ENCODE peak calls at places on chromosomes 11 and 22, in six cellular contexts. G, S, Y, E, K and W are unnamed samples.

GRCh38 chr11:27012254-27012921 is 18.5 kb downstream of the FIBIN start:
- DNase-seq in G (peak), S (no peak), Y (no peak), E (no peak), K (no peak), W (peak)

GRCh38 chr22:34390400-34390799 is 470.1 kb upstream of the LARGE1 start:
- DNase-seq in G (no peak), S (no peak), Y (no peak), E (no peak), K (no peak), W (no peak)

GRCh38 chr11:131302831-131303230 is 67.6 kb upstream of the NTM start:
- DNase-seq in G (no peak), S (no peak), Y (no peak), E (no peak), K (no peak), W (no peak)

GRCh38 chr11:122863704-122864326 is 18.7 kb upstream of the JHY start:
- DNase-seq in G (peak), S (peak), Y (no peak), E (no peak), K (no peak), W (no peak)

GRCh38 chr11:31645747-31646146 is 136.2 kb downstream of the ELP4 start:
- DNase-seq in G (peak), S (no peak), Y (no peak), E (no peak), K (no peak), W (peak)

GRCh38 chr22:20117656-20118571 is 888 bp upstream of the TRMT2A start:
- DNase-seq in G (peak), S (no peak), Y (no peak), E (no peak), K (peak), W (no peak)

GRCh38 chr11:57248780-57249383 is 11.8 kb upstream of the APLNR start:
- DNase-seq in G (peak), S (peak), Y (peak), E (no peak), K (peak), W (no peak)

GRCh38 chr11:95229199-95230053 is 1.6 kb downstream of the SESN3 start:
- DNase-seq in G (peak), S (no peak), Y (no peak), E (no peak), K (no peak), W (no peak)

GRCh38 chr11:72573380-72573949 is 100.8 kb downstream of the PDE2A start:
- DNase-seq in G (peak), S (peak), Y (peak), E (no peak), K (no peak), W (no peak)

GRCh38 chr11:75815345-75815983 is 454 bp downstream of the UVRAG start:
- DNase-seq in G (peak), S (no peak), Y (peak), E (peak), K (no peak), W (no peak)

GRCh38 chr11:109424893-109425292 is 2.9 kb downstream of the C11orf87 start:
- DNase-seq in G (no peak), S (peak), Y (peak), E (no peak), K (no peak), W (no peak)

GRCh38 chr11:109421981-109422590 is at the start of gene C11orf87:
- DNase-seq in G (no peak), S (peak), Y (no peak), E (no peak), K (peak), W (no peak)

GRCh38 chr11:109423860-109424190 is 1.8 kb downstream of the C11orf87 start:
- DNase-seq in G (no peak), S (no peak), Y (no peak), E (no peak), K (no peak), W (no peak)

GRCh38 chr11:109422755-109423113 is 744 bp downstream of the C11orf87 start:
- DNase-seq in G (peak), S (no peak), Y (no peak), E (no peak), K (no peak), W (no peak)

GRCh38 chr11:109423114-109423859 is 1.3 kb downstream of the C11orf87 start:
- DNase-seq in G (peak), S (peak), Y (no peak), E (no peak), K (peak), W (no peak)
- TF ChIP-seq CTCF in G (no peak), S (no peak), Y (no peak), E (no peak), K (no peak), W (no peak)

DNA sequence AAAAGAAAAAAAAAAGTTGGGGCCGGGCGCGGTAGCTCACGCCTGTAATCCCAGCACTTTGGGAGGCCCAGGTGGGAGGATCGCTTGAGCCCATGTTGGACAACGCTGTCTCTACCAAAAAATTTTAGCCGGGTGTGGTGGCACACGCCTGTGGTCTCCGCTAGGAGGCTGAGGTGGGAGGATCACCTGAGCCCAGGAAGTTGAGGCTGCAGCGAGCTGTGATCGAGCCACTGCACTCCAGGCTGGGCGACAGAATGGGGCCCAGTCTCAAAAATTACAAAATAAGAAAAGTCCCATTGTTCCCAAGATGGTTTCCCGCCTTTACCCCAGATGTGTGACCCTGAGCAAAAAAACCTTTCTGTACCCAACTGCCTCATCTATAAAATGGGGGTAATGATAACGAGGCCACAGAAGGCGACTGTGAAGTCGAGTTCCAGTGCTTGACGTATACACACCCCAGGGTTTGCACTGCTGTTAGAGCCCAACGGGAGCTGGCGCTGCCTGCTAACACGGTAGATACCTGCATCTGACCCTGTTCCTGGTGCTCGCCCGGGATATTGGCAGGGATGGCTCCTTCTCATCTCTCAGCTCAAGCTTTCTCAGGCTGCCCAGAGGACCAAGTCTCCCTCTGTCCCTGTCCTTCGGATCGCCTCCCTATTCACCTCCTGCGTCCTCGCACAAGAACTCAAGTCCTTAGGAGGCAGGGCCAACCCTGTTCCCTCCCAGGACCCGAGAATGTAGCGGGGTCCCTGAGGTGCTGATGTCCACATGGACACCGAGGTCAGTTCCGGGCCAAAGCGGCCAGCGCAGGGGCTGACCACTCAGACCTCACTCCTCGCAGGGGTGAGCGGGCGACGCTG is 1.1 kb upstream of the RPLP2 start:
- DNase-seq in G (no peak), S (no peak), Y (no peak), E (no peak), K (no peak), W (no peak)
- TF ChIP-seq CTCF in G (no peak), S (no peak), Y (no peak), E (no peak), K (no peak), W (no peak)

GRCh38 chr11:67401495-67402191 is at the start of gene PPP1CA:
- DNase-seq in G (peak), S (peak), Y (peak), E (peak), K (peak), W (no peak)
- TF ChIP-seq CTCF in G (no peak), S (peak), Y (peak), E (no peak), K (peak), W (no peak)

GRCh38 chr22:50267591-50268390 is 2.4 kb downstream of the MAPK11 start:
- DNase-seq in G (peak), S (peak), Y (no peak), E (peak), K (peak), W (no peak)
- TF ChIP-seq CTCF in G (peak), S (no peak), Y (peak), E (no peak), K (no peak), W (peak)

GRCh38 chr11:67645521-67646457 is 4.7 kb downstream of the ACY3 start:
- DNase-seq in G (no peak), S (peak), Y (no peak), E (peak), K (peak), W (no peak)

GRCh38 chr11:67644472-67645418 is 5.2 kb upstream of the TBX10 start:
- DNase-seq in G (no peak), S (peak), Y (no peak), E (peak), K (peak), W (no peak)

GRCh38 chr11:67642148-67642475 is 2.5 kb upstream of the TBX10 start:
- DNase-seq in G (no peak), S (no peak), Y (no peak), E (no peak), K (peak), W (no peak)

GRCh38 chr11:67642490-67643120 is 3.0 kb upstream of the TBX10 start:
- DNase-seq in G (no peak), S (no peak), Y (no peak), E (no peak), K (peak), W (no peak)

GRCh38 chr11:67644042-67644441 is 4.5 kb upstream of the TBX10 start:
- DNase-seq in G (no peak), S (no peak), Y (no peak), E (no peak), K (no peak), W (no peak)
- TF ChIP-seq CTCF in G (peak), S (peak), Y (peak), E (no peak), K (no peak), W (peak)

DNA sequence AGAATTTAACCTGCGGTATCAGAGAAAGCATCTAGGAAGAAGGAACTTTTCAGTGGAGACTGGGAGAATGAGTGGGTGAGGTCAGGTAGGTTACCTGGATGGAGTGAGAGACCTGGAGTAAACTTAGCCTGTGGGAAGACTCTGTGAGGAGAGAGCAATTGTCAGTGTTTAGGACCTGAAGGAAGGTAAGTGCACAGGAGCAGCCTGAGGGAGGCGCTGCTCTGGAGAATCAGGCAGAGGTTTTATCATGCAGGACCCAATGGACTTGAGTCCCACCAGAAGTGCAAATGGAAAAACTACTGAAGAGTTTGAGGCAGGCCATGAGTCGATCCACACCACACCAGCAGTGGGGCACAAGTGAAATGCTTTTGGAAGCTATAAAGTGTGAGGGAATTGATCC is 10.6 kb upstream of the IFTAP start:
- DNase-seq in G (no peak), S (no peak), Y (no peak), E (no peak), K (no peak), W (no peak)
- TF ChIP-seq CTCF in G (no peak), S (no peak), Y (no peak), E (no peak), K (no peak), W (peak)

GRCh38 chr22:30254307-30254706 is 7.7 kb upstream of the LIF start:
- DNase-seq in G (no peak), S (no peak), Y (no peak), E (no peak), K (no peak), W (no peak)

GRCh38 chr22:30252411-30253204 is 6.0 kb upstream of the LIF start:
- DNase-seq in G (no peak), S (no peak), Y (no peak), E (no peak), K (peak), W (no peak)

GRCh38 chr22:30251661-30252226 is 5.2 kb upstream of the LIF start:
- DNase-seq in G (peak), S (no peak), Y (no peak), E (no peak), K (no peak), W (no peak)

GRCh38 chr22:30250713-30251267 is 4.2 kb upstream of the LIF start:
- DNase-seq in G (peak), S (peak), Y (no peak), E (peak), K (no peak), W (peak)

DNA sequence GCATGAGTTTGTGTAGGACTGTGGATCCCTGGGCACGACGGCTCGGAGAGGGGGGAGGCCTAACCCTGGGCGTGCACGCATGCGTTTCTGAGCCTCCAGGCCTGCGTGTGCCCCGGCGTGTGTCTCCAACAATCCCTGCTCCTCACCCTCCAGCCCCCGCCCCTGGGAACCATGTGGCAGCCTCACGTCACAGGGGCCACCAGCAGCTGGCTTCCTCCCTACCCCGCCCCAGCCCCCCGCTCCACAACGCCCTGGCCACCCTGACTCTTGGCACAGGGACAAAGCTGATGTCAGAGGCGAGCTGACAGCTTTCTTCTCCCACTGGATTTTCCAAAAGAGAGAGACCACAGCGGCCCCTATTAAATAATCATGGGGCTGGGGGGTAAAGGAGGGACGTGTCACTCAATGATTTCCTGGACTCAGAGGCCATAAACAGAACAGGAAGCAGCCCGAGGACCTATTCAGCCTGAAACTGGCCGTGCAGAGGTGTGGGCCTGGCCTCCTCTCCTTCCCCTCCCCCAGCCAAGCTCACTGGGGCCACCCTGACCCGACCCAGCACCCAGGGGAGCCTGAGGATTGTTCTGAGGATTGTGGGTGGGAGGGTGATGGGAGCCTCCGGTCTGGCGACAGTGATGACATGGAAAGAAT is 6.8 kb upstream of the LIF start:
- DNase-seq in G (peak), S (peak), Y (no peak), E (peak), K (peak), W (peak)
- TF ChIP-seq CTCF in G (no peak), S (no peak), Y (no peak), E (no peak), K (no peak), W (no peak)

DNA sequence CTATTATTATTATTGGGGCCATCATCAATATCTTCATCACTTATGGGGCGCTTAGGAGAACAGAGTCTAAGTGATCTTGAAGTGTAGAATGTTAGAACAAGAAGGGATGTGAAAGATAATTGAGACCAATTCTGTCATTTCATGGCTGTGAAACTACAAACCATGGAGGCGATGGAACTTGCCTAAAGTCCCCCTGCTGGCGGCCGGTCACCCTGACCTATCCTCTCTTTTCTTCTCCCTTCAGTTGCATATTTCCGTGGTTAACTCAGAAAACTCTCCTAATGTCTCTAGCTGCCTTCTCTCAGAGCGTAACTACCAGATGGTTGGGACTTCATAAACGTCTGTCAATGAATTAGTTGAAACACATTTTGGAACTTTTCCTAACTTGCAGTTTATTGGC is 6.6 kb upstream of the OR4B1 start:
- DNase-seq in G (peak), S (no peak), Y (no peak), E (no peak), K (no peak), W (no peak)
- TF ChIP-seq CTCF in G (peak), S (no peak), Y (no peak), E (no peak), K (no peak), W (no peak)